ENCODE peak calls at places on chromosome 14, in four cellular contexts. One of them, this sample, is unnamed.

GRCh38 chr14:59278111-59278510 is 89.6 kb downstream of the DAAM1 start:
- DNase-seq in stimulated activated CD4-positive, alpha-beta T cell treated with anti-CD3 and anti-CD28 coated beads, Interleukin-12 subunit alpha, Interleukin-12 subunit beta, amount 100 ng/mL, for 4 hours: no peak
- DNase-seq in activated gamma-delta T cell treated with anti-CD3 and anti-CD28 coated beads, Interleukin-2, amount 50 U/mL, for 16 hours: no peak
- DNase-seq in activated naive CD8-positive, alpha-beta T cell treated with anti-CD3 and anti-CD28 coated beads, Interleukin-2, amount 50 U/mL, for 24 hours: no peak
- DNase-seq in this sample: no peak

GRCh38 chr14:39097159-39097558 is 5.9 kb downstream of the SEC23A start:
- DNase-seq in stimulated activated CD4-positive, alpha-beta T cell treated with anti-CD3 and anti-CD28 coated beads, Interleukin-12 subunit alpha, Interleukin-12 subunit beta, amount 100 ng/mL, for 4 hours: no peak
- DNase-seq in activated gamma-delta T cell treated with anti-CD3 and anti-CD28 coated beads, Interleukin-2, amount 50 U/mL, for 16 hours: no peak
- DNase-seq in activated naive CD8-positive, alpha-beta T cell treated with anti-CD3 and anti-CD28 coated beads, Interleukin-2, amount 50 U/mL, for 24 hours: peak; percentile 10
- DNase-seq in this sample: peak; percentile 1

GRCh38 chr14:33938131-33938949 is 12.5 kb downstream of the EGLN3 start:
- DNase-seq in stimulated activated CD4-positive, alpha-beta T cell treated with anti-CD3 and anti-CD28 coated beads, Interleukin-12 subunit alpha, Interleukin-12 subunit beta, amount 100 ng/mL, for 4 hours: no peak
- DNase-seq in activated gamma-delta T cell treated with anti-CD3 and anti-CD28 coated beads, Interleukin-2, amount 50 U/mL, for 16 hours: no peak
- DNase-seq in activated naive CD8-positive, alpha-beta T cell treated with anti-CD3 and anti-CD28 coated beads, Interleukin-2, amount 50 U/mL, for 24 hours: no peak
- DNase-seq in this sample: no peak

GRCh38 chr14:60317609-60318008 is 68.6 kb downstream of the PPM1A start:
- DNase-seq in stimulated activated CD4-positive, alpha-beta T cell treated with anti-CD3 and anti-CD28 coated beads, Interleukin-12 subunit alpha, Interleukin-12 subunit beta, amount 100 ng/mL, for 4 hours: no peak
- DNase-seq in activated gamma-delta T cell treated with anti-CD3 and anti-CD28 coated beads, Interleukin-2, amount 50 U/mL, for 16 hours: no peak
- DNase-seq in activated naive CD8-positive, alpha-beta T cell treated with anti-CD3 and anti-CD28 coated beads, Interleukin-2, amount 50 U/mL, for 24 hours: no peak
- DNase-seq in this sample: no peak

GRCh38 chr14:100840286-100840685 is 14.4 kb downstream of the MEG3 start:
- DNase-seq in stimulated activated CD4-positive, alpha-beta T cell treated with anti-CD3 and anti-CD28 coated beads, Interleukin-12 subunit alpha, Interleukin-12 subunit beta, amount 100 ng/mL, for 4 hours: no peak
- DNase-seq in activated gamma-delta T cell treated with anti-CD3 and anti-CD28 coated beads, Interleukin-2, amount 50 U/mL, for 16 hours: no peak
- DNase-seq in activated naive CD8-positive, alpha-beta T cell treated with anti-CD3 and anti-CD28 coated beads, Interleukin-2, amount 50 U/mL, for 24 hours: no peak
- DNase-seq in this sample: no peak

GRCh38 chr14:29558516-29558915 is 369.1 kb downstream of the PRKD1 start:
- DNase-seq in stimulated activated CD4-positive, alpha-beta T cell treated with anti-CD3 and anti-CD28 coated beads, Interleukin-12 subunit alpha, Interleukin-12 subunit beta, amount 100 ng/mL, for 4 hours: no peak
- DNase-seq in activated gamma-delta T cell treated with anti-CD3 and anti-CD28 coated beads, Interleukin-2, amount 50 U/mL, for 16 hours: no peak
- DNase-seq in activated naive CD8-positive, alpha-beta T cell treated with anti-CD3 and anti-CD28 coated beads, Interleukin-2, amount 50 U/mL, for 24 hours: no peak
- DNase-seq in this sample: no peak

GRCh38 chr14:52142504-52142903 is 73.6 kb upstream of the NID2 start:
- DNase-seq in stimulated activated CD4-positive, alpha-beta T cell treated with anti-CD3 and anti-CD28 coated beads, Interleukin-12 subunit alpha, Interleukin-12 subunit beta, amount 100 ng/mL, for 4 hours: no peak
- DNase-seq in activated gamma-delta T cell treated with anti-CD3 and anti-CD28 coated beads, Interleukin-2, amount 50 U/mL, for 16 hours: no peak
- DNase-seq in activated naive CD8-positive, alpha-beta T cell treated with anti-CD3 and anti-CD28 coated beads, Interleukin-2, amount 50 U/mL, for 24 hours: no peak
- DNase-seq in this sample: no peak

GRCh38 chr14:77830692-77831091 is 30.8 kb downstream of the ADCK1 start:
- DNase-seq in stimulated activated CD4-positive, alpha-beta T cell treated with anti-CD3 and anti-CD28 coated beads, Interleukin-12 subunit alpha, Interleukin-12 subunit beta, amount 100 ng/mL, for 4 hours: no peak
- DNase-seq in activated gamma-delta T cell treated with anti-CD3 and anti-CD28 coated beads, Interleukin-2, amount 50 U/mL, for 16 hours: no peak
- DNase-seq in activated naive CD8-positive, alpha-beta T cell treated with anti-CD3 and anti-CD28 coated beads, Interleukin-2, amount 50 U/mL, for 24 hours: no peak
- DNase-seq in this sample: no peak

GRCh38 chr14:90627478-90627877 is 188.8 kb downstream of the TTC7B start:
- DNase-seq in stimulated activated CD4-positive, alpha-beta T cell treated with anti-CD3 and anti-CD28 coated beads, Interleukin-12 subunit alpha, Interleukin-12 subunit beta, amount 100 ng/mL, for 4 hours: no peak
- DNase-seq in activated gamma-delta T cell treated with anti-CD3 and anti-CD28 coated beads, Interleukin-2, amount 50 U/mL, for 16 hours: no peak
- DNase-seq in activated naive CD8-positive, alpha-beta T cell treated with anti-CD3 and anti-CD28 coated beads, Interleukin-2, amount 50 U/mL, for 24 hours: no peak
- DNase-seq in this sample: no peak

GRCh38 chr14:28707814-28708213 is 58.8 kb upstream of the FOXG1 start:
- DNase-seq in stimulated activated CD4-positive, alpha-beta T cell treated with anti-CD3 and anti-CD28 coated beads, Interleukin-12 subunit alpha, Interleukin-12 subunit beta, amount 100 ng/mL, for 4 hours: no peak
- DNase-seq in activated gamma-delta T cell treated with anti-CD3 and anti-CD28 coated beads, Interleukin-2, amount 50 U/mL, for 16 hours: no peak
- DNase-seq in activated naive CD8-positive, alpha-beta T cell treated with anti-CD3 and anti-CD28 coated beads, Interleukin-2, amount 50 U/mL, for 24 hours: no peak
- DNase-seq in this sample: no peak

GRCh38 chr14:56247495-56248087 is 129.4 kb downstream of the PELI2 start:
- DNase-seq in stimulated activated CD4-positive, alpha-beta T cell treated with anti-CD3 and anti-CD28 coated beads, Interleukin-12 subunit alpha, Interleukin-12 subunit beta, amount 100 ng/mL, for 4 hours: no peak
- DNase-seq in activated gamma-delta T cell treated with anti-CD3 and anti-CD28 coated beads, Interleukin-2, amount 50 U/mL, for 16 hours: no peak
- DNase-seq in activated naive CD8-positive, alpha-beta T cell treated with anti-CD3 and anti-CD28 coated beads, Interleukin-2, amount 50 U/mL, for 24 hours: no peak
- DNase-seq in this sample: no peak

GRCh38 chr14:67553547-67553946 is 20.5 kb downstream of the PLEKHH1 start:
- DNase-seq in stimulated activated CD4-positive, alpha-beta T cell treated with anti-CD3 and anti-CD28 coated beads, Interleukin-12 subunit alpha, Interleukin-12 subunit beta, amount 100 ng/mL, for 4 hours: no peak
- DNase-seq in activated gamma-delta T cell treated with anti-CD3 and anti-CD28 coated beads, Interleukin-2, amount 50 U/mL, for 16 hours: no peak
- DNase-seq in activated naive CD8-positive, alpha-beta T cell treated with anti-CD3 and anti-CD28 coated beads, Interleukin-2, amount 50 U/mL, for 24 hours: no peak
- DNase-seq in this sample: no peak

GRCh38 chr14:89907655-89908054 is 46.9 kb downstream of the EFCAB11 start:
- DNase-seq in stimulated activated CD4-positive, alpha-beta T cell treated with anti-CD3 and anti-CD28 coated beads, Interleukin-12 subunit alpha, Interleukin-12 subunit beta, amount 100 ng/mL, for 4 hours: no peak
- DNase-seq in activated gamma-delta T cell treated with anti-CD3 and anti-CD28 coated beads, Interleukin-2, amount 50 U/mL, for 16 hours: no peak
- DNase-seq in activated naive CD8-positive, alpha-beta T cell treated with anti-CD3 and anti-CD28 coated beads, Interleukin-2, amount 50 U/mL, for 24 hours: no peak
- DNase-seq in this sample: no peak

GRCh38 chr14:74275265-74275841 is 27.4 kb downstream of the ABCD4 start:
- DNase-seq in stimulated activated CD4-positive, alpha-beta T cell treated with anti-CD3 and anti-CD28 coated beads, Interleukin-12 subunit alpha, Interleukin-12 subunit beta, amount 100 ng/mL, for 4 hours: no peak
- DNase-seq in activated gamma-delta T cell treated with anti-CD3 and anti-CD28 coated beads, Interleukin-2, amount 50 U/mL, for 16 hours: no peak
- DNase-seq in activated naive CD8-positive, alpha-beta T cell treated with anti-CD3 and anti-CD28 coated beads, Interleukin-2, amount 50 U/mL, for 24 hours: peak; percentile 25
- DNase-seq in this sample: no peak

GRCh38 chr14:98889107-98889835 is 382.7 kb downstream of the BCL11B start:
- DNase-seq in stimulated activated CD4-positive, alpha-beta T cell treated with anti-CD3 and anti-CD28 coated beads, Interleukin-12 subunit alpha, Interleukin-12 subunit beta, amount 100 ng/mL, for 4 hours: no peak
- DNase-seq in activated gamma-delta T cell treated with anti-CD3 and anti-CD28 coated beads, Interleukin-2, amount 50 U/mL, for 16 hours: no peak
- DNase-seq in activated naive CD8-positive, alpha-beta T cell treated with anti-CD3 and anti-CD28 coated beads, Interleukin-2, amount 50 U/mL, for 24 hours: no peak
- DNase-seq in this sample: no peak

GRCh38 chr14:80681651-80682050 is 259.9 kb downstream of the CEP128 start:
- DNase-seq in stimulated activated CD4-positive, alpha-beta T cell treated with anti-CD3 and anti-CD28 coated beads, Interleukin-12 subunit alpha, Interleukin-12 subunit beta, amount 100 ng/mL, for 4 hours: no peak
- DNase-seq in activated gamma-delta T cell treated with anti-CD3 and anti-CD28 coated beads, Interleukin-2, amount 50 U/mL, for 16 hours: no peak
- DNase-seq in activated naive CD8-positive, alpha-beta T cell treated with anti-CD3 and anti-CD28 coated beads, Interleukin-2, amount 50 U/mL, for 24 hours: no peak
- DNase-seq in this sample: no peak

GRCh38 chr14:105091335-105092123 is 26.3 kb upstream of the GPR132 start:
- DNase-seq in stimulated activated CD4-positive, alpha-beta T cell treated with anti-CD3 and anti-CD28 coated beads, Interleukin-12 subunit alpha, Interleukin-12 subunit beta, amount 100 ng/mL, for 4 hours: no peak
- DNase-seq in activated gamma-delta T cell treated with anti-CD3 and anti-CD28 coated beads, Interleukin-2, amount 50 U/mL, for 16 hours: no peak
- DNase-seq in activated naive CD8-positive, alpha-beta T cell treated with anti-CD3 and anti-CD28 coated beads, Interleukin-2, amount 50 U/mL, for 24 hours: no peak
- DNase-seq in this sample: no peak

GRCh38 chr14:73058923-73059311 is 583 bp downstream of the RBM25 start:
- DNase-seq in stimulated activated CD4-positive, alpha-beta T cell treated with anti-CD3 and anti-CD28 coated beads, Interleukin-12 subunit alpha, Interleukin-12 subunit beta, amount 100 ng/mL, for 4 hours: no peak
- DNase-seq in activated gamma-delta T cell treated with anti-CD3 and anti-CD28 coated beads, Interleukin-2, amount 50 U/mL, for 16 hours: no peak
- DNase-seq in activated naive CD8-positive, alpha-beta T cell treated with anti-CD3 and anti-CD28 coated beads, Interleukin-2, amount 50 U/mL, for 24 hours: no peak
- DNase-seq in this sample: no peak

GRCh38 chr14:50001999-50002925 is 109.4 kb downstream of the ARF6 start:
- DNase-seq in stimulated activated CD4-positive, alpha-beta T cell treated with anti-CD3 and anti-CD28 coated beads, Interleukin-12 subunit alpha, Interleukin-12 subunit beta, amount 100 ng/mL, for 4 hours: peak; percentile 28
- DNase-seq in activated gamma-delta T cell treated with anti-CD3 and anti-CD28 coated beads, Interleukin-2, amount 50 U/mL, for 16 hours: peak; percentile 63
- DNase-seq in activated naive CD8-positive, alpha-beta T cell treated with anti-CD3 and anti-CD28 coated beads, Interleukin-2, amount 50 U/mL, for 24 hours: peak; percentile 69
- DNase-seq in this sample: peak; percentile 83

GRCh38 chr14:71582705-71583104 is 349.5 kb upstream of the RGS6 start:
- DNase-seq in stimulated activated CD4-positive, alpha-beta T cell treated with anti-CD3 and anti-CD28 coated beads, Interleukin-12 subunit alpha, Interleukin-12 subunit beta, amount 100 ng/mL, for 4 hours: no peak
- DNase-seq in activated gamma-delta T cell treated with anti-CD3 and anti-CD28 coated beads, Interleukin-2, amount 50 U/mL, for 16 hours: no peak
- DNase-seq in activated naive CD8-positive, alpha-beta T cell treated with anti-CD3 and anti-CD28 coated beads, Interleukin-2, amount 50 U/mL, for 24 hours: no peak
- DNase-seq in this sample: no peak

This sample was measured in T-cell.